ENCODE peak calls at places on chromosomes 12 and 14, in seven cellular contexts. One of them, this sample, is unnamed.

GRCh38 chr12:106976013-106976658 is 10.8 kb downstream of the MTERF2 start:
- DNase-seq in hypothalamus: no peak
- DNase-seq in naive thymus-derived CD8-positive, alpha-beta T cell: no peak
- DNase-seq in Ammon's horn: no peak
- DNase-seq in GM04504: no peak
- DNase-seq in GM12865: no peak
- DNase-seq in HT1080: no peak
- DNase-seq in this sample: no peak

GRCh38 chr12:116922194-116922897 is 11.6 kb downstream of the FBXW8 start:
- DNase-seq in HT1080: no peak
- DNase-seq in GM12865: peak; percentile 79
- DNase-seq in naive thymus-derived CD8-positive, alpha-beta T cell: no peak
- DNase-seq in hypothalamus: no peak
- DNase-seq in Ammon's horn: no peak
- DNase-seq in GM04504: no peak
- DNase-seq in this sample: no peak

GRCh38 chr12:79561401-79562132 is 129.2 kb downstream of the PAWR start:
- DNase-seq in Ammon's horn: no peak
- DNase-seq in GM04504: no peak
- DNase-seq in hypothalamus: no peak
- DNase-seq in naive thymus-derived CD8-positive, alpha-beta T cell: no peak
- DNase-seq in GM12865: no peak
- DNase-seq in HT1080: no peak
- DNase-seq in this sample: no peak

GRCh38 chr12:103806807-103807206 is 34.2 kb downstream of the NT5DC3 start:
- DNase-seq in HT1080: no peak
- DNase-seq in Ammon's horn: no peak
- DNase-seq in GM12865: no peak
- DNase-seq in GM04504: no peak
- DNase-seq in hypothalamus: no peak
- DNase-seq in naive thymus-derived CD8-positive, alpha-beta T cell: no peak
- DNase-seq in this sample: no peak

GRCh38 chr14:49999216-49999761 is 106.4 kb downstream of the ARF6 start:
- DNase-seq in hypothalamus: peak; percentile 45
- DNase-seq in naive thymus-derived CD8-positive, alpha-beta T cell: peak; percentile 79
- DNase-seq in GM04504: no peak
- DNase-seq in Ammon's horn: peak; percentile 71
- DNase-seq in GM12865: peak; percentile 94
- DNase-seq in HT1080: peak; percentile 95
- DNase-seq in this sample: peak; percentile 85

GRCh38 chr12:56487448-56488040 is 417 bp downstream of the GLS2 start:
- DNase-seq in HT1080: no peak
- DNase-seq in Ammon's horn: peak; percentile 46
- DNase-seq in naive thymus-derived CD8-positive, alpha-beta T cell: peak; percentile 65
- DNase-seq in GM12865: peak; percentile 26
- DNase-seq in GM04504: no peak
- DNase-seq in hypothalamus: peak; percentile 34
- DNase-seq in this sample: no peak

GRCh38 chr14:101834387-101835165 is 73.1 kb downstream of the PPP2R5C start:
- DNase-seq in HT1080: no peak
- DNase-seq in hypothalamus: no peak
- DNase-seq in GM12865: no peak
- DNase-seq in naive thymus-derived CD8-positive, alpha-beta T cell: no peak
- DNase-seq in GM04504: no peak
- DNase-seq in Ammon's horn: peak; percentile 52
- DNase-seq in this sample: no peak

GRCh38 chr12:104672501-104673265 is 215.9 kb downstream of the CHST11 start:
- DNase-seq in hypothalamus: peak; percentile 60
- DNase-seq in GM04504: no peak
- DNase-seq in Ammon's horn: peak; percentile 49
- DNase-seq in HT1080: peak; percentile 78
- DNase-seq in naive thymus-derived CD8-positive, alpha-beta T cell: no peak
- DNase-seq in GM12865: no peak
- DNase-seq in this sample: no peak

GRCh38 chr12:111102062-111102735 is 181.8 kb upstream of the MYL2 start:
- DNase-seq in hypothalamus: no peak
- DNase-seq in HT1080: no peak
- DNase-seq in naive thymus-derived CD8-positive, alpha-beta T cell: no peak
- DNase-seq in GM12865: no peak
- DNase-seq in GM04504: no peak
- DNase-seq in Ammon's horn: no peak
- DNase-seq in this sample: no peak

GRCh38 chr12:26121841-26122680 is 2.8 kb downstream of the BHLHE41 start:
- DNase-seq in GM12865: peak; percentile 46
- DNase-seq in GM04504: no peak
- DNase-seq in hypothalamus: no peak
- DNase-seq in HT1080: peak; percentile 17
- DNase-seq in naive thymus-derived CD8-positive, alpha-beta T cell: no peak
- DNase-seq in Ammon's horn: no peak
- DNase-seq in this sample: no peak

GRCh38 chr12:3622021-3622731 is 130.7 kb downstream of the CRACR2A start:
- DNase-seq in Ammon's horn: peak; percentile 49
- DNase-seq in GM04504: no peak
- DNase-seq in hypothalamus: no peak
- DNase-seq in GM12865: no peak
- DNase-seq in HT1080: no peak
- DNase-seq in naive thymus-derived CD8-positive, alpha-beta T cell: no peak
- DNase-seq in this sample: no peak

GRCh38 chr14:105348945-105349699 is 34.6 kb downstream of the PACS2 start:
- DNase-seq in naive thymus-derived CD8-positive, alpha-beta T cell: no peak
- DNase-seq in hypothalamus: no peak
- DNase-seq in GM04504: no peak
- DNase-seq in Ammon's horn: no peak
- DNase-seq in HT1080: no peak
- DNase-seq in GM12865: no peak
- DNase-seq in this sample: no peak

GRCh38 chr14:106044949-106045596 is 518.7 kb downstream of the TMEM121 start:
- DNase-seq in naive thymus-derived CD8-positive, alpha-beta T cell: peak; percentile 89
- DNase-seq in GM04504: no peak
- DNase-seq in GM12865: peak; percentile 87
- DNase-seq in HT1080: peak; percentile 54
- DNase-seq in Ammon's horn: no peak
- DNase-seq in hypothalamus: no peak
- DNase-seq in this sample: peak; percentile 12

GRCh38 chr14:54366726-54367707 is 29.8 kb upstream of the CDKN3 start:
- DNase-seq in naive thymus-derived CD8-positive, alpha-beta T cell: peak; percentile 66
- DNase-seq in GM12865: peak; percentile 58
- DNase-seq in HT1080: peak; percentile 51
- DNase-seq in GM04504: no peak
- DNase-seq in Ammon's horn: peak; percentile 82
- DNase-seq in hypothalamus: peak; percentile 47
- DNase-seq in this sample: no peak

GRCh38 chr12:121277367-121277744 is 19.2 kb downstream of the CAMKK2 start:
- DNase-seq in GM12865: no peak
- DNase-seq in GM04504: no peak
- DNase-seq in hypothalamus: no peak
- DNase-seq in naive thymus-derived CD8-positive, alpha-beta T cell: no peak
- DNase-seq in HT1080: no peak
- DNase-seq in Ammon's horn: no peak
- DNase-seq in this sample: no peak

GRCh38 chr14:89386214-89386886 is 30.7 kb downstream of the FOXN3 start:
- DNase-seq in GM04504: no peak
- DNase-seq in GM12865: peak; percentile 76
- DNase-seq in naive thymus-derived CD8-positive, alpha-beta T cell: no peak
- DNase-seq in HT1080: no peak
- DNase-seq in hypothalamus: no peak
- DNase-seq in Ammon's horn: no peak
- DNase-seq in this sample: no peak

GRCh38 chr12:109445224-109445623 is 31.9 kb downstream of the KCTD10 start:
- DNase-seq in GM04504: peak; percentile 59
- DNase-seq in hypothalamus: no peak
- DNase-seq in Ammon's horn: no peak
- DNase-seq in naive thymus-derived CD8-positive, alpha-beta T cell: no peak
- DNase-seq in HT1080: no peak
- DNase-seq in GM12865: no peak
- DNase-seq in this sample: no peak

GRCh38 chr12:88723219-88723618 is 142.9 kb upstream of the KITLG start:
- DNase-seq in Ammon's horn: no peak
- DNase-seq in HT1080: no peak
- DNase-seq in hypothalamus: no peak
- DNase-seq in GM04504: peak; percentile 76
- DNase-seq in GM12865: no peak
- DNase-seq in naive thymus-derived CD8-positive, alpha-beta T cell: no peak
- DNase-seq in this sample: no peak

GRCh38 chr14:70901218-70901772 is 6.0 kb upstream of the PCNX1 start:
- DNase-seq in HT1080: no peak
- DNase-seq in GM12865: no peak
- DNase-seq in hypothalamus: no peak
- DNase-seq in naive thymus-derived CD8-positive, alpha-beta T cell: no peak
- DNase-seq in Ammon's horn: no peak
- DNase-seq in GM04504: no peak
- DNase-seq in this sample: no peak

GRCh38 chr12:112183141-112183581 is 57.8 kb downstream of the TRAFD1 start:
- DNase-seq in naive thymus-derived CD8-positive, alpha-beta T cell: no peak
- DNase-seq in Ammon's horn: peak; percentile 38
- DNase-seq in GM04504: no peak
- DNase-seq in HT1080: peak; percentile 55
- DNase-seq in hypothalamus: no peak
- DNase-seq in GM12865: peak; percentile 71
- DNase-seq in this sample: no peak